ENCODE peak calls at places on chromosomes 13 and 19, in seven cellular contexts. One of them, this sample, is unnamed. For H3K4me1, the result is how much of the 10 kb centered on the place peaks cover.

GRCh38 chr19:5964816-5965565 is 12.9 kb downstream of the RANBP3 start:
- DNase-seq in transverse colon: no peak
- DNase-seq in HCT116: no peak
- DNase-seq in upper lobe of left lung: no peak
- DNase-seq in Peyer's patch: no peak
- DNase-seq in H1: no peak
- DNase-seq in uterus: no peak
- DNase-seq in this sample: no peak

GRCh38 chr13:20430296-20430695 is 95.4 kb downstream of the CRYL1 start:
- DNase-seq in transverse colon: no peak
- DNase-seq in HCT116: no peak
- DNase-seq in upper lobe of left lung: no peak
- DNase-seq in Peyer's patch: no peak
- DNase-seq in H1: no peak
- DNase-seq in uterus: no peak
- DNase-seq in this sample: peak

GRCh38 chr13:39952244-39953233 is 297.1 kb downstream of the COG6 start:
- DNase-seq in transverse colon: no peak
- DNase-seq in HCT116: no peak
- DNase-seq in upper lobe of left lung: no peak
- DNase-seq in Peyer's patch: no peak
- DNase-seq in H1: no peak
- DNase-seq in uterus: peak
- DNase-seq in this sample: no peak

GRCh38 chr19:33904681-33905080 is 108.0 kb downstream of the KCTD15 start:
- DNase-seq in transverse colon: no peak
- DNase-seq in HCT116: no peak
- DNase-seq in upper lobe of left lung: no peak
- DNase-seq in Peyer's patch: no peak
- DNase-seq in H1: no peak
- DNase-seq in uterus: no peak
- DNase-seq in this sample: no peak

GRCh38 chr19:27805848-27806247 is 1407.1 kb downstream of the UQCRFS1 start:
- DNase-seq in transverse colon: no peak
- DNase-seq in HCT116: no peak
- DNase-seq in upper lobe of left lung: no peak
- DNase-seq in Peyer's patch: no peak
- DNase-seq in H1: peak
- DNase-seq in uterus: no peak
- DNase-seq in this sample: no peak

GRCh38 chr19:42657551-42657950 is 62.8 kb upstream of the CEACAM8 start:
- DNase-seq in transverse colon: no peak
- DNase-seq in HCT116: no peak
- DNase-seq in upper lobe of left lung: no peak
- DNase-seq in Peyer's patch: no peak
- DNase-seq in H1: no peak
- DNase-seq in uterus: no peak
- DNase-seq in this sample: no peak

GRCh38 chr19:792361-792885 is 4.8 kb upstream of the PTBP1 start:
- DNase-seq in transverse colon: no peak
- DNase-seq in HCT116: no peak
- DNase-seq in upper lobe of left lung: no peak
- DNase-seq in Peyer's patch: no peak
- DNase-seq in H1: no peak
- DNase-seq in uterus: no peak
- DNase-seq in this sample: no peak

GRCh38 chr19:56137405-56137804 is 3.7 kb upstream of the ZNF444 start:
- DNase-seq in transverse colon: peak
- DNase-seq in HCT116: no peak
- DNase-seq in upper lobe of left lung: peak
- DNase-seq in Peyer's patch: peak
- DNase-seq in H1: no peak
- DNase-seq in uterus: no peak
- DNase-seq in this sample: no peak

GRCh38 chr13:106348032-106348431 is 187.4 kb downstream of the EFNB2 start:
- DNase-seq in transverse colon: no peak
- DNase-seq in HCT116: peak
- DNase-seq in upper lobe of left lung: no peak
- DNase-seq in Peyer's patch: no peak
- DNase-seq in H1: no peak
- DNase-seq in uterus: no peak
- DNase-seq in this sample: no peak

GRCh38 chr13:49296659-49297058 is 48.9 kb downstream of the CDADC1 start:
- DNase-seq in transverse colon: no peak
- DNase-seq in HCT116: no peak
- DNase-seq in upper lobe of left lung: no peak
- DNase-seq in Peyer's patch: no peak
- DNase-seq in H1: no peak
- DNase-seq in uterus: no peak
- DNase-seq in this sample: no peak
- H3K4me1 ChIP-seq in transverse colon: under half
- H3K4me1 ChIP-seq in HCT116: under half
- H3K4me1 ChIP-seq in upper lobe of left lung: under half
- H3K4me1 ChIP-seq in Peyer's patch: under half
- H3K4me1 ChIP-seq in H1: under half
- H3K4me1 ChIP-seq in uterus: under half
- H3K4me1 ChIP-seq in this sample: under half

GRCh38 chr19:2237051-2237868 is 636 bp downstream of the SF3A2 start:
- DNase-seq in transverse colon: no peak
- DNase-seq in HCT116: no peak
- DNase-seq in upper lobe of left lung: no peak
- DNase-seq in Peyer's patch: no peak
- DNase-seq in H1: no peak
- DNase-seq in uterus: no peak
- DNase-seq in this sample: no peak
- TF ChIP-seq POLR2A in transverse colon: no peak
- TF ChIP-seq POLR2A in HCT116: no peak
- TF ChIP-seq POLR2A in upper lobe of left lung: no peak
- TF ChIP-seq POLR2A in Peyer's patch: no peak
- TF ChIP-seq POLR2A in H1: peak
- TF ChIP-seq POLR2A in uterus: no peak
- TF ChIP-seq POLR2A in this sample: no peak

GRCh38 chr13:44759723-44760360 is 183.7 kb upstream of the TSC22D1 start:
- DNase-seq in transverse colon: no peak
- DNase-seq in HCT116: no peak
- DNase-seq in upper lobe of left lung: peak
- DNase-seq in Peyer's patch: no peak
- DNase-seq in H1: no peak
- DNase-seq in uterus: no peak
- DNase-seq in this sample: no peak
- H3K27ac ChIP-seq in transverse colon: peak
- H3K27ac ChIP-seq in HCT116: no peak
- H3K27ac ChIP-seq in upper lobe of left lung: no peak
- H3K27ac ChIP-seq in Peyer's patch: no peak
- H3K27ac ChIP-seq in H1: no peak
- H3K27ac ChIP-seq in uterus: no peak
- H3K27ac ChIP-seq in this sample: peak

DNA sequence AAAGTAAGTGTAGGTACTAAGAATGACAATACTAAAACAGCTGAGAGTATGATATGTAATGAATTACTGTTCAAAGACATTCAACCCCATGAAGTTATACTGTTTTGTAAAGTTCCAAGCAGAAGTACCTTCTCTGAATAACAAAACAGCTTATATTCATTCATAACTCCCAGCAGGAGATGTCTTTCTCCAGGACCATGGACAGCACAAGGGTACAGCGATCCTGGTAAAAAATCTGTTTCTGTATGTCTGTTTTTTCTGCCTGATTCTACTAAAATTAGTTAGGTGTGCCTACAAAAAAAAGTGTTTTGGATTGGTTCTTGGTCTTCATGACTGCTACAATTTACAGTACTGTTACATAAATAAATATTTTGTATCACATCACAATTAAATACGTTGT is 172.5 kb upstream of the SLITRK5 start:
- DNase-seq in transverse colon: no peak
- DNase-seq in HCT116: no peak
- DNase-seq in upper lobe of left lung: no peak
- DNase-seq in Peyer's patch: no peak
- DNase-seq in H1: no peak
- DNase-seq in uterus: no peak
- DNase-seq in this sample: no peak
- H3K4me1 ChIP-seq in transverse colon: under half
- H3K4me1 ChIP-seq in HCT116: under half
- H3K4me1 ChIP-seq in upper lobe of left lung: under half
- H3K4me1 ChIP-seq in Peyer's patch: under half
- H3K4me1 ChIP-seq in H1: under half
- H3K4me1 ChIP-seq in uterus: under half
- H3K4me1 ChIP-seq in this sample: under half

DNA sequence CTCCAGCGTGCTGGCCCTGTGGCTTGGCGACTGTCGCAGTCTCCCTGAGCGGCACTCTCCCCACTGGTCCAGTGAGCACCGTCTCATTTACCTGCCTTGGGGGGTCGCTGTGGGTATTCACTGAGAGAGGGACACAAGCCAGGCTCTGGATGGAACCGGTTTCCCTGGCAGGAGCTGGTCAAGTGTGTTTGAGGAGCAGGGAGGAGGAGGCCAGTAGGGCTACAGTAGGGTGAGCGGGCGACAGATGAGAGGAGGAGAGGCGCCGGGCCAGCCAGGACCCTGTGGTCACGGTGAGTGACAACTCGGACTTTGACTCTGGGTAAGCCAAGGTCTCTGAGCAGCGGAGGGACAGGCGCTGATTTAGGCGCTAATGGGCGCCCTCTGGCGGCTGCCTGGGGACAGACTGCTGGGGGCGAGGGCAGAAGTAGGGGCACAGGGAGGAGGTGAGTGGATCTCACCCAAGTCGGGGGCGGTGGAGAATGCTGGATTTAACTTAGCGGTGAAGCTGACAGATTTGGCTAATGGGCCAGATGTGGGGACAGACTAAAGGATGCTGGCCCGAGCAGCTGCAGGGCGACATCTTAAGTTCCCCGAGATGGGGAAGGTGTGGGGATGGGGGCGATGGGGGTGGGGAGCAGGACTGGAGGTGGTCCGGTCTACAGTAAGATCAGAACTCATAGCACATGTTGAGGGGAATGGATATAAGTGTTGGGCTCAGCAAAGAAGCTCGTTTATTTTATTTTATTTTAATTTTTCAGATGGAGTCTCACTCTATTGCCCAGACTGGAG is 4.7 kb upstream of the PRMT1 start:
- DNase-seq in transverse colon: peak
- DNase-seq in HCT116: peak
- DNase-seq in upper lobe of left lung: peak
- DNase-seq in Peyer's patch: peak
- DNase-seq in H1: peak
- DNase-seq in uterus: peak
- DNase-seq in this sample: no peak
- TF ChIP-seq POLR2A in transverse colon: peak
- TF ChIP-seq POLR2A in HCT116: no peak
- TF ChIP-seq POLR2A in upper lobe of left lung: no peak
- TF ChIP-seq POLR2A in Peyer's patch: peak
- TF ChIP-seq POLR2A in H1: no peak
- TF ChIP-seq POLR2A in uterus: no peak
- TF ChIP-seq POLR2A in this sample: no peak

DNA sequence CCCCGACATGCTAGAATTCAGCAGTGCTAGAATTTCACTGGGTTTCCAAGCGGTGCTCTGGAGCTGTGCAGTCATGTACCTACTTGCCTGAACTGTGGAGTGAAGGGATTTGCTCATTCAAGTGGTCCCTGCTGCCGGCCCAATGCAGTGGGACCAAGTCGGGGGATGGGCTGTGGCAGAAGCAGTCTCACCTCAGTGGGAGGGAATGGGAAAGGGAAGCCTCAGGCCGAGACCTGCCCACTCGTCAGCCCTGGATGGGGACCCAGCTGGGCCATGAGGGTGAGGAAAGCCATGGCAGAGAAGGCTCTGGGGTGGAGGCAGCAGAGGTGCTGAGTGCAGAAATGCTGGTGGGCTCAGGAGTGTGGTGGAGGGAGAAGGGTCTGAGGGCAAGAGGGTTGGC is 14.9 kb downstream of the KLHL26 start:
- DNase-seq in transverse colon: no peak
- DNase-seq in HCT116: no peak
- DNase-seq in upper lobe of left lung: no peak
- DNase-seq in Peyer's patch: peak
- DNase-seq in H1: no peak
- DNase-seq in uterus: no peak
- DNase-seq in this sample: no peak
- H3K27ac ChIP-seq in transverse colon: no peak
- H3K27ac ChIP-seq in HCT116: no peak
- H3K27ac ChIP-seq in upper lobe of left lung: peak
- H3K27ac ChIP-seq in Peyer's patch: peak
- H3K27ac ChIP-seq in H1: no peak
- H3K27ac ChIP-seq in uterus: peak
- H3K27ac ChIP-seq in this sample: peak

GRCh38 chr19:15249912-15250634 is 17.8 kb upstream of the EPHX3 start:
- DNase-seq in transverse colon: no peak
- DNase-seq in HCT116: no peak
- DNase-seq in upper lobe of left lung: no peak
- DNase-seq in Peyer's patch: no peak
- DNase-seq in H1: no peak
- DNase-seq in uterus: peak
- DNase-seq in this sample: no peak
- H3K4me1 ChIP-seq in transverse colon: half or more
- H3K4me1 ChIP-seq in HCT116: under half
- H3K4me1 ChIP-seq in upper lobe of left lung: under half
- H3K4me1 ChIP-seq in Peyer's patch: under half
- H3K4me1 ChIP-seq in H1: under half
- H3K4me1 ChIP-seq in uterus: half or more
- H3K4me1 ChIP-seq in this sample: half or more

This sample was measured in esophagus muscularis mucosa.